ENCODE peak calls at places on chromosomes 7 and 10, in five cellular contexts. H is activated CD4-positive, alpha-beta T cell treated with anti-CD3 and anti-CD28 coated beads, Interleukin-2, amount 10 ng/mL, durations not matched to agents 7 days and 5 days; K is naive thymus-derived CD8-positive, alpha-beta T cell; P is AG04449; F is SJSA1. V is an unnamed sample.

GRCh38 chr10:44006826-44007225 is 358.1 kb upstream of the ZNF32 start:
- DNase-seq in H (no peak), K (no peak), P (no peak), F (no peak), V (peak; percentile 5)

GRCh38 chr7:94223375-94224084 is 171.2 kb upstream of the COL1A2 start:
- DNase-seq in H (no peak), K (no peak), P (no peak), F (peak; percentile 68), V (no peak)

GRCh38 chr10:51773681-51774080 is 74.3 kb upstream of the CSTF2T start:
- DNase-seq in H (no peak), K (no peak), P (no peak), F (no peak), V (no peak)

GRCh38 chr7:1845536-1846311 is 175.6 kb downstream of the ELFN1 start:
- DNase-seq in H (no peak), K (no peak), P (no peak), F (no peak), V (peak; percentile 74)

GRCh38 chr10:78203915-78204818 is 170.5 kb downstream of the RPS24 start:
- DNase-seq in H (no peak), K (no peak), P (no peak), F (peak; percentile 39), V (no peak)

GRCh38 chr7:27992092-27992491 is 188.5 kb downstream of the JAZF1 start:
- DNase-seq in H (no peak), K (no peak), P (no peak), F (no peak), V (no peak)

GRCh38 chr10:128116851-128117615 is 9.2 kb downstream of the MKI67 start:
- DNase-seq in H (no peak), K (no peak), P (no peak), F (no peak), V (no peak)

GRCh38 chr7:66366701-66367100 is 161.6 kb downstream of the TPST1 start:
- DNase-seq in H (no peak), K (no peak), P (no peak), F (no peak), V (no peak)

GRCh38 chr7:87458148-87458547 is 17.3 kb downstream of the ABCB4 start:
- DNase-seq in H (no peak), K (no peak), P (no peak), F (peak; percentile 73), V (no peak)

GRCh38 chr10:28580825-28581224 is 47.9 kb downstream of the WAC start:
- DNase-seq in H (no peak), K (no peak), P (no peak), F (no peak), V (no peak)

GRCh38 chr10:104128214-104128613 is 6.2 kb downstream of the SFR1 start:
- DNase-seq in H (no peak), K (no peak), P (no peak), F (no peak), V (no peak)

GRCh38 chr10:11162828-11163599 is 145.3 kb downstream of the CELF2 start:
- DNase-seq in H (peak; percentile 90), K (peak; percentile 84), P (no peak), F (no peak), V (peak; percentile 86)

GRCh38 chr7:30175171-30175570 is 40.4 kb downstream of the MTURN start:
- DNase-seq in H (no peak), K (no peak), P (no peak), F (no peak), V (no peak)

GRCh38 chr7:106704000-106704840 is 43.3 kb upstream of the CCDC71L start:
- DNase-seq in H (no peak), K (no peak), P (no peak), F (no peak), V (no peak)

GRCh38 chr7:64733550-64734240 is 60.5 kb upstream of the ZNF138 start:
- DNase-seq in H (no peak), K (no peak), P (no peak), F (no peak), V (no peak)

GRCh38 chr7:39950473-39951155 is 558 bp downstream of the CDK13 start:
- DNase-seq in H (peak; percentile 36), K (peak; percentile 55), P (no peak), F (peak; percentile 65), V (peak; percentile 75)

GRCh38 chr7:17532861-17533404 is 234.5 kb downstream of the AHR start:
- DNase-seq in H (no peak), K (no peak), P (peak; percentile 78), F (peak; percentile 75), V (no peak)

GRCh38 chr10:124697837-124698559 is 46.2 kb downstream of the FAM53B start:
- DNase-seq in H (peak; percentile 43), K (no peak), P (no peak), F (no peak), V (no peak)

GRCh38 chr10:118238573-118239240 is 103.4 kb downstream of the FAM204A start:
- DNase-seq in H (no peak), K (no peak), P (no peak), F (no peak), V (no peak)

GRCh38 chr10:49309691-49310371 is 10.9 kb downstream of the C10orf71 start:
- DNase-seq in H (peak; percentile 15), K (peak; percentile 10), P (no peak), F (no peak), V (no peak)

GRCh38 chr10:1603181-1603580 is 134.1 kb downstream of the ADARB2 start:
- DNase-seq in H (no peak), K (no peak), P (no peak), F (no peak), V (no peak)

GRCh38 chr7:102260856-102261255 is 25.8 kb upstream of the SH2B2 start:
- DNase-seq in H (no peak), K (no peak), P (no peak), F (no peak), V (no peak)

GRCh38 chr10:110398419-110399162 is 93.9 kb upstream of the SMNDC1 start:
- DNase-seq in H (no peak), K (no peak), P (peak; percentile 90), F (peak; percentile 88), V (no peak)

GRCh38 chr10:127426746-127427145 is 122.4 kb upstream of the NPS start:
- DNase-seq in H (no peak), K (no peak), P (no peak), F (no peak), V (no peak)

GRCh38 chr10:11682267-11682683 is 59.9 kb upstream of the ECHDC3 start:
- DNase-seq in H (no peak), K (no peak), P (no peak), F (no peak), V (no peak)

GRCh38 chr10:12321641-12322040 is 27.7 kb upstream of the CAMK1D start:
- DNase-seq in H (no peak), K (no peak), P (no peak), F (no peak), V (no peak)

GRCh38 chr10:60799971-60800370 is 21.7 kb downstream of the CDK1 start:
- DNase-seq in H (no peak), K (no peak), P (no peak), F (no peak), V (no peak)

GRCh38 chr7:39910108-39910869 is 39.8 kb upstream of the CDK13 start:
- DNase-seq in H (no peak), K (no peak), P (peak; percentile 26), F (no peak), V (no peak)

GRCh38 chr7:94088560-94088959 is 84.4 kb upstream of the BET1 start:
- DNase-seq in H (no peak), K (no peak), P (no peak), F (peak; percentile 35), V (no peak)